ENCODE peak calls at places on chromosomes 16 and 17, in five cellular contexts. M is naive thymus-derived CD8-positive, alpha-beta T cell; K is H4; Q is stimulated activated CD4-positive, alpha-beta T cell treated with anti-CD3 and anti-CD28 coated beads, Interleukin-4, amount 100 ng/mL, for 48 hours; N is kidney. U is an unnamed sample.

GRCh38 chr16:63201851-63202250 is 1165.6 kb upstream of the CDH8 start:
- DNase-seq in M (no peak), K (no peak), Q (no peak), N (no peak), U (no peak)

GRCh38 chr16:85554114-85554790 is 58.9 kb upstream of the GSE1 start:
- DNase-seq in M (peak), K (peak), Q (peak), N (no peak), U (peak)

GRCh38 chr16:23836404-23837291 is 865 bp downstream of the PRKCB start:
- DNase-seq in M (peak), K (no peak), Q (peak), N (peak), U (peak)

GRCh38 chr16:86095131-86095752 is 196.3 kb downstream of the IRF8 start:
- DNase-seq in M (no peak), K (no peak), Q (no peak), N (peak), U (no peak)

GRCh38 chr16:88528902-88529318 is 41.3 kb upstream of the ZC3H18 start:
- DNase-seq in M (no peak), K (no peak), Q (no peak), N (peak), U (no peak)

GRCh38 chr17:74435775-74436359 is 4.0 kb downstream of the GPRC5C start:
- DNase-seq in M (no peak), K (no peak), Q (no peak), N (no peak), U (no peak)

GRCh38 chr16:87874639-87875472 is 5.5 kb upstream of the SLC7A5 start:
- DNase-seq in M (no peak), K (no peak), Q (peak), N (no peak), U (no peak)

GRCh38 chr16:67163903-67164558 is 514 bp upstream of the HSF4 start:
- DNase-seq in M (no peak), K (no peak), Q (no peak), N (peak), U (no peak)

GRCh38 chr16:19601083-19601976 is 45.8 kb downstream of the VPS35L start:
- DNase-seq in M (peak), K (peak), Q (peak), N (no peak), U (no peak)

GRCh38 chr16:21302454-21302853 is 24.4 kb upstream of the CRYM start:
- DNase-seq in M (no peak), K (no peak), Q (no peak), N (no peak), U (no peak)

GRCh38 chr16:11632455-11632921 is 35.8 kb upstream of the SNN start:
- DNase-seq in M (no peak), K (no peak), Q (no peak), N (peak), U (no peak)

GRCh38 chr17:32519769-32520701 is 33.2 kb downstream of the CDK5R1 start:
- DNase-seq in M (peak), K (no peak), Q (peak), N (no peak), U (peak)

GRCh38 chr16:87017388-87018012 is 299.7 kb downstream of the C16orf95 start:
- DNase-seq in M (no peak), K (peak), Q (no peak), N (no peak), U (no peak)

GRCh38 chr17:44919885-44920564 is 4.7 kb upstream of the GFAP start:
- DNase-seq in M (peak), K (peak), Q (peak), N (peak), U (peak)

GRCh38 chr17:81832608-81833159 is 407 bp downstream of the MCRIP1 start:
- DNase-seq in M (peak), K (no peak), Q (peak), N (no peak), U (no peak)

GRCh38 chr16:26645629-26646028 is 421.1 kb upstream of the C16orf82 start:
- DNase-seq in M (no peak), K (no peak), Q (peak), N (no peak), U (no peak)

GRCh38 chr17:148757-149156 is 11.4 kb downstream of the SCGB1C2 start:
- DNase-seq in M (no peak), K (no peak), Q (no peak), N (peak), U (no peak)

GRCh38 chr17:80844418-80844990 is 147.1 kb upstream of the CHMP6 start:
- DNase-seq in M (no peak), K (no peak), Q (no peak), N (peak), U (no peak)

GRCh38 chr16:84833542-84834402 is 14.0 kb downstream of the CRISPLD2 start:
- DNase-seq in M (no peak), K (no peak), Q (no peak), N (no peak), U (no peak)

GRCh38 chr17:39391448-39391847 is 10.0 kb downstream of the FBXL20 start:
- DNase-seq in M (no peak), K (no peak), Q (no peak), N (no peak), U (no peak)

GRCh38 chr17:79165296-79165695 is 90.7 kb downstream of the ENGASE start:
- DNase-seq in M (no peak), K (no peak), Q (no peak), N (no peak), U (no peak)

GRCh38 chr16:1374418-1375297 is 22.9 kb downstream of the GNPTG start:
- DNase-seq in M (no peak), K (no peak), Q (no peak), N (peak), U (no peak)

GRCh38 chr16:87628246-87628923 is 26.1 kb downstream of the JPH3 start:
- DNase-seq in M (no peak), K (no peak), Q (no peak), N (no peak), U (no peak)

GRCh38 chr17:7018331-7018964 is 4.4 kb upstream of the BCL6B start:
- DNase-seq in M (no peak), K (no peak), Q (no peak), N (peak), U (no peak)

GRCh38 chr17:34579979-34580684 is 750 bp downstream of the TMEM132E start:
- DNase-seq in M (no peak), K (peak), Q (no peak), N (peak), U (peak)

GRCh38 chr17:46266656-46267544 is 28.0 kb upstream of the LRRC37A start:
- DNase-seq in M (peak), K (peak), Q (peak), N (peak), U (peak)

U was measured in B cell.